ENCODE peak calls at places on chromosome 19, in five cellular contexts. One of them, this sample, is unnamed.

GRCh38 chr19:15869109-15869555 is 28.7 kb downstream of the CYP4F2 start:
- DNase-seq in stimulated activated CD8-positive, alpha-beta memory T cell treated with anti-CD3 and anti-CD28 coated beads, Interleukin-15, amount 100 ng/mL, for 1 hour: peak
- DNase-seq in ACHN: peak
- DNase-seq in GM23248: peak
- DNase-seq in C1 segment of cervical spinal cord: no peak
- DNase-seq in this sample: peak

GRCh38 chr19:46416077-46416709 is 2.8 kb upstream of the CCDC8 start:
- DNase-seq in GM23248: peak
- DNase-seq in C1 segment of cervical spinal cord: peak
- DNase-seq in stimulated activated CD8-positive, alpha-beta memory T cell treated with anti-CD3 and anti-CD28 coated beads, Interleukin-15, amount 100 ng/mL, for 1 hour: no peak
- DNase-seq in ACHN: peak
- DNase-seq in this sample: peak

GRCh38 chr19:44303976-44304568 is 753 bp downstream of the ZNF235 start:
- DNase-seq in stimulated activated CD8-positive, alpha-beta memory T cell treated with anti-CD3 and anti-CD28 coated beads, Interleukin-15, amount 100 ng/mL, for 1 hour: no peak
- DNase-seq in ACHN: peak
- DNase-seq in C1 segment of cervical spinal cord: no peak
- DNase-seq in GM23248: peak
- DNase-seq in this sample: peak

GRCh38 chr19:18160792-18161690 is 8.1 kb downstream of the PIK3R2 start:
- DNase-seq in C1 segment of cervical spinal cord: peak
- DNase-seq in ACHN: peak
- DNase-seq in stimulated activated CD8-positive, alpha-beta memory T cell treated with anti-CD3 and anti-CD28 coated beads, Interleukin-15, amount 100 ng/mL, for 1 hour: peak
- DNase-seq in GM23248: peak
- DNase-seq in this sample: no peak

GRCh38 chr19:57888107-57888493 is 737 bp downstream of the ZNF814 start:
- DNase-seq in C1 segment of cervical spinal cord: no peak
- DNase-seq in GM23248: peak
- DNase-seq in ACHN: no peak
- DNase-seq in stimulated activated CD8-positive, alpha-beta memory T cell treated with anti-CD3 and anti-CD28 coated beads, Interleukin-15, amount 100 ng/mL, for 1 hour: no peak
- DNase-seq in this sample: no peak

GRCh38 chr19:18157465-18158063 is 4.6 kb downstream of the PIK3R2 start:
- DNase-seq in C1 segment of cervical spinal cord: peak
- DNase-seq in stimulated activated CD8-positive, alpha-beta memory T cell treated with anti-CD3 and anti-CD28 coated beads, Interleukin-15, amount 100 ng/mL, for 1 hour: no peak
- DNase-seq in GM23248: no peak
- DNase-seq in ACHN: no peak
- DNase-seq in this sample: no peak

GRCh38 chr19:29858000-29858596 is 46.3 kb downstream of the CCNE1 start:
- DNase-seq in GM23248: peak
- DNase-seq in stimulated activated CD8-positive, alpha-beta memory T cell treated with anti-CD3 and anti-CD28 coated beads, Interleukin-15, amount 100 ng/mL, for 1 hour: no peak
- DNase-seq in C1 segment of cervical spinal cord: no peak
- DNase-seq in ACHN: peak
- DNase-seq in this sample: no peak

GRCh38 chr19:12991296-12991695 is 4.0 kb upstream of the NFIX start:
- DNase-seq in GM23248: no peak
- DNase-seq in stimulated activated CD8-positive, alpha-beta memory T cell treated with anti-CD3 and anti-CD28 coated beads, Interleukin-15, amount 100 ng/mL, for 1 hour: no peak
- DNase-seq in ACHN: no peak
- DNase-seq in C1 segment of cervical spinal cord: no peak
- DNase-seq in this sample: no peak

GRCh38 chr19:28556371-28556770 is 656.6 kb downstream of the UQCRFS1 start:
- DNase-seq in ACHN: no peak
- DNase-seq in C1 segment of cervical spinal cord: no peak
- DNase-seq in stimulated activated CD8-positive, alpha-beta memory T cell treated with anti-CD3 and anti-CD28 coated beads, Interleukin-15, amount 100 ng/mL, for 1 hour: no peak
- DNase-seq in GM23248: peak
- DNase-seq in this sample: no peak

GRCh38 chr19:3054972-3055740 is 7.1 kb downstream of the TLE5 start:
- DNase-seq in stimulated activated CD8-positive, alpha-beta memory T cell treated with anti-CD3 and anti-CD28 coated beads, Interleukin-15, amount 100 ng/mL, for 1 hour: no peak
- DNase-seq in GM23248: no peak
- DNase-seq in C1 segment of cervical spinal cord: no peak
- DNase-seq in ACHN: no peak
- DNase-seq in this sample: peak

GRCh38 chr19:1618157-1619093 is 13.2 kb upstream of the UQCR11 start:
- DNase-seq in C1 segment of cervical spinal cord: no peak
- DNase-seq in ACHN: peak
- DNase-seq in GM23248: peak
- DNase-seq in stimulated activated CD8-positive, alpha-beta memory T cell treated with anti-CD3 and anti-CD28 coated beads, Interleukin-15, amount 100 ng/mL, for 1 hour: no peak
- DNase-seq in this sample: no peak

GRCh38 chr19:16600824-16601223 is 27.2 kb downstream of the MED26 start:
- DNase-seq in stimulated activated CD8-positive, alpha-beta memory T cell treated with anti-CD3 and anti-CD28 coated beads, Interleukin-15, amount 100 ng/mL, for 1 hour: no peak
- DNase-seq in C1 segment of cervical spinal cord: no peak
- DNase-seq in GM23248: no peak
- DNase-seq in ACHN: no peak
- DNase-seq in this sample: no peak

GRCh38 chr19:4811328-4812131 is 20.0 kb downstream of the TICAM1 start:
- DNase-seq in C1 segment of cervical spinal cord: peak
- DNase-seq in stimulated activated CD8-positive, alpha-beta memory T cell treated with anti-CD3 and anti-CD28 coated beads, Interleukin-15, amount 100 ng/mL, for 1 hour: peak
- DNase-seq in GM23248: peak
- DNase-seq in ACHN: peak
- DNase-seq in this sample: peak

GRCh38 chr19:49755956-49756355 is 7.2 kb downstream of the TSKS start:
- DNase-seq in ACHN: no peak
- DNase-seq in stimulated activated CD8-positive, alpha-beta memory T cell treated with anti-CD3 and anti-CD28 coated beads, Interleukin-15, amount 100 ng/mL, for 1 hour: no peak
- DNase-seq in GM23248: no peak
- DNase-seq in C1 segment of cervical spinal cord: no peak
- DNase-seq in this sample: no peak

GRCh38 chr19:18657590-18658365 is 20.9 kb downstream of the KLHL26 start:
- DNase-seq in ACHN: no peak
- DNase-seq in GM23248: peak
- DNase-seq in stimulated activated CD8-positive, alpha-beta memory T cell treated with anti-CD3 and anti-CD28 coated beads, Interleukin-15, amount 100 ng/mL, for 1 hour: no peak
- DNase-seq in C1 segment of cervical spinal cord: peak
- DNase-seq in this sample: peak

GRCh38 chr19:54430306-54431254 is 15.3 kb downstream of the TTYH1 start:
- DNase-seq in C1 segment of cervical spinal cord: peak
- DNase-seq in stimulated activated CD8-positive, alpha-beta memory T cell treated with anti-CD3 and anti-CD28 coated beads, Interleukin-15, amount 100 ng/mL, for 1 hour: peak
- DNase-seq in ACHN: peak
- DNase-seq in GM23248: peak
- DNase-seq in this sample: no peak

GRCh38 chr19:33071887-33072286 is 7.2 kb upstream of the RHPN2 start:
- DNase-seq in ACHN: no peak
- DNase-seq in C1 segment of cervical spinal cord: no peak
- DNase-seq in GM23248: no peak
- DNase-seq in stimulated activated CD8-positive, alpha-beta memory T cell treated with anti-CD3 and anti-CD28 coated beads, Interleukin-15, amount 100 ng/mL, for 1 hour: no peak
- DNase-seq in this sample: no peak

GRCh38 chr19:58476498-58477015 is 405 bp downstream of the ZNF446 start:
- DNase-seq in ACHN: no peak
- DNase-seq in C1 segment of cervical spinal cord: peak
- DNase-seq in GM23248: peak
- DNase-seq in stimulated activated CD8-positive, alpha-beta memory T cell treated with anti-CD3 and anti-CD28 coated beads, Interleukin-15, amount 100 ng/mL, for 1 hour: no peak
- DNase-seq in this sample: no peak

This sample was measured in kidney glomerular epithelial cell.